ENCODE peak calls at places on chromosomes 11 and 22, in seven cellular contexts. I is breast epithelium; D is CD4-positive, CD25-positive, alpha-beta regulatory T cell; X is upper lobe of right lung; T is uterus; K is heart left ventricle; E is kidney. O is an unnamed sample.

GRCh38 chr11:93663021-93663420 is 1.5 kb downstream of the CEP295 start:
- DNase-seq in X (no peak), D (no peak), E (no peak), T (no peak), I (no peak), K (no peak), O (no peak)

GRCh38 chr11:117824571-117825537 is at the start of gene FXYD2:
- DNase-seq in D (no peak), T (peak; percentile 76), I (no peak), K (peak; percentile 79), X (peak; percentile 67), E (peak; percentile 92), O (peak; percentile 87)

GRCh38 chr11:106468531-106468930 is 391.1 kb downstream of the AASDHPPT start:
- DNase-seq in D (no peak), T (no peak), E (no peak), I (no peak), X (no peak), K (no peak), O (no peak)

GRCh38 chr11:75734491-75735180 is 17.0 kb downstream of the MOGAT2 start:
- DNase-seq in T (no peak), E (no peak), X (no peak), D (no peak), K (no peak), I (no peak), O (no peak)

GRCh38 chr11:19849107-19849789 is 136.6 kb downstream of the NAV2 start:
- DNase-seq in D (no peak), E (no peak), I (no peak), K (peak; percentile 64), X (no peak), T (no peak), O (no peak)

GRCh38 chr11:130190371-130190881 is 30.8 kb downstream of the ST14 start:
- DNase-seq in D (no peak), I (no peak), K (no peak), T (no peak), E (peak; percentile 73), X (no peak), O (no peak)

GRCh38 chr11:79068356-79068755 is 372.5 kb downstream of the TENM4 start:
- DNase-seq in I (no peak), K (no peak), D (no peak), T (no peak), X (no peak), E (no peak), O (no peak)

GRCh38 chr11:67468509-67468834 is 579 bp downstream of the TMEM134 start:
- DNase-seq in K (no peak), E (no peak), I (no peak), D (peak; percentile 27), T (no peak), X (no peak), O (no peak)

GRCh38 chr11:86519064-86519911 is 144.6 kb downstream of the CCDC81 start:
- DNase-seq in I (no peak), K (no peak), E (no peak), X (no peak), T (peak; percentile 26), D (no peak), O (no peak)

GRCh38 chr22:44881624-44882023 is 128.2 kb downstream of the PHF21B start:
- DNase-seq in D (no peak), E (peak; percentile 26), I (peak; percentile 48), K (no peak), T (no peak), X (peak; percentile 44), O (no peak)

GRCh38 chr22:49328076-49328475 is 499.6 kb downstream of the BRD1 start:
- DNase-seq in D (no peak), K (no peak), E (peak; percentile 22), I (no peak), T (no peak), X (peak; percentile 45), O (no peak)
- H3K9me3 ChIP-seq in D (no peaks in the 10 kb centered on the region), K (no peaks in the 10 kb centered on the region), E (peaks cover 5% of the 10 kb centered on the region), I (peaks cover 22% of the 10 kb centered on the region), T (no peaks in the 10 kb centered on the region), X (no peaks in the 10 kb centered on the region), O (no peaks in the 10 kb centered on the region)

GRCh38 chr11:69286358-69287327 is 7.3 kb upstream of the MYEOV start:
- DNase-seq in X (no peak), T (no peak), D (no peak), I (no peak), E (peak; percentile 83), K (no peak), O (no peak)

GRCh38 chr11:69288883-69289242 is 5.1 kb upstream of the MYEOV start:
- DNase-seq in T (no peak), X (no peak), D (no peak), E (peak; percentile 45), I (no peak), K (no peak), O (no peak)

GRCh38 chr11:69285766-69286165 is 8.2 kb upstream of the MYEOV start:
- DNase-seq in I (no peak), E (peak; percentile 63), D (no peak), T (no peak), X (no peak), K (no peak), O (no peak)

GRCh38 chr11:69290791-69291190 is 3.2 kb upstream of the MYEOV start:
- DNase-seq in K (no peak), E (no peak), X (no peak), D (no peak), I (no peak), T (no peak), O (no peak)

GRCh38 chr11:69287968-69288882 is 5.7 kb upstream of the MYEOV start:
- DNase-seq in X (peak; percentile 87), T (no peak), K (no peak), E (peak; percentile 60), D (no peak), I (no peak), O (no peak)
- H3K4me3 ChIP-seq in X (no peak overlapping the region), T (no peak overlapping the region), K (no peak overlapping the region), E (no peak overlapping the region), D (no peak overlapping the region), I (no peak overlapping the region), O (no peak overlapping the region)

DNA sequence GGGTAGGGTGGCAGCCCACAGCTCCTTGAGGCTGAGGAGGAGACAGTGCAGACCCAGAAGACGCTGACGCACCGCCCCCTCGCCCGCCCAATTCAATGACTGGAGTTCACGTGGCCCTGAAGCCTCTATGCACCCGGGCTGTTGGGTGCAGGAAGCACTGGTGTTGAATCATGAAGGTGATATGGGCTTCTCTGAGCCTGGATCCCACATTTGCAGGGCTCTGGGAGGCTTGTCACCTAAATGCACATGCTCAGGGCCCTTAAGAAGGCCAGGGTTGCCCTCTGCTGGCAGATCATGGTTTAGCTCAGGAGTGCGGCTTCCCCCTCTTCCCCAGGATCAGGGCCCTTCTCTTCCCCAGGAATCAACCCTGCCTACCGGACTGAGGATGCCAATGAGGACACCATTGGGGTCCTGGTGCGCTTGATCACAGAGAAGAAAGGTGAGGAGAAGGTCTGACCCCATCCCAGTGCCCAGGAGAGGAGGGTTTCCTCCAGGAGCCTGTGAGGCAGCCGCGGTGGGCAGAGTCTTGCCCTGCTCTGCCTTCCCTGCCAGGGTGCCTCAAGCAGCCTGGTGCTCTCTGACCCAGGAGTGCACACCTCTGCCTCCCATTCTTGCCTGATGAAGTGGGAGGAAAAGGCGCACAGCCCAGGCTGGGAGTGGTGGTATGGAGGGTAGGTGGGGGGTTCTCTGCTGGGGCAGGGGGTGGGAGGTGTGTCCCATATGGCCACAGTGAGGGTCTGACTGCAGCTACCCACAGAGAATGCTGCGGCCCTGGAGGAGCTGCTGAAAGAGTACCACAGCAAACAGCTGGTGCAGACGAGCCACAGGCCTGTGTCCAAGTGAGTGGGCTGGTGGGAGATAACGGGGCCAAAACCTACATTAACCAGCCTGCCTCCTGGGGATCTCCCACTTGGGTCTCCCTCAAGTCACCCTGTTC is 17.5 kb downstream of the RELT start:
- DNase-seq in I (peak; percentile 78), X (peak; percentile 81), T (peak; percentile 73), E (peak; percentile 87), D (peak; percentile 73), K (peak; percentile 74), O (peak; percentile 88)
- H3K27ac ChIP-seq in I (no peak overlapping the region), X (no peak overlapping the region), T (no peak overlapping the region), E (no peak overlapping the region), D (no peak overlapping the region), K (no peak overlapping the region), O (no peak overlapping the region)

DNA sequence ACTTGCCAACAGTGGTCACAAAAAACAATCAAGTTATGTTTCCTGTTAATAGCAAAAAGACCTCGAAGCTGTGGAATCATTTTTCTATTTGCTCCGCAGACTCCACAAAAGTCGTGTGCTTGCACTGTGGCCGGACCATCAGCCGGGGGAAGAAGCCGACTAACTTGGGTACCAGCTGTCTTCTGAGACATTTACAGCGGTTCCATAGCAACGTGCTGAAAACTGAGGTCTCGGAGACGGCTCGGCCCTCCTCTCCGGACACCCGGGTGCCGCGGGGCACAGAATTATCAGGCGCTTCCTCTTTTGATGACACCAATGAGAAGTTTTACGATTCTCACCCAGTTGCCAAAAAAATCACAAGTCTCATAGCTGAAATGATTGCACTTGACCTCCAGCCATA is 31.6 kb downstream of the ZBED4 start:
- DNase-seq in I (no peak), E (no peak), T (no peak), X (peak; percentile 33), K (no peak), D (no peak), O (no peak)
- H3K9me3 ChIP-seq in I (peaks cover 4% of the 10 kb centered on the region), E (peaks cover 3% of the 10 kb centered on the region), T (no peaks in the 10 kb centered on the region), X (no peaks in the 10 kb centered on the region), K (no peaks in the 10 kb centered on the region), D (no peaks in the 10 kb centered on the region), O (no peaks in the 10 kb centered on the region)

GRCh38 chr11:134360050-134360835 is 28.5 kb downstream of the GLB1L2 start:
- DNase-seq in T (peak; percentile 45), E (peak; percentile 90), K (peak; percentile 66), X (peak; percentile 91), I (peak; percentile 79), D (peak; percentile 65), O (peak; percentile 91)
- H3K4me3 ChIP-seq in T (no peak overlapping the region), E (no peak overlapping the region), K (no peak overlapping the region), X (no peak overlapping the region), I (no peak overlapping the region), D (no peak overlapping the region), O (no peak overlapping the region)

DNA sequence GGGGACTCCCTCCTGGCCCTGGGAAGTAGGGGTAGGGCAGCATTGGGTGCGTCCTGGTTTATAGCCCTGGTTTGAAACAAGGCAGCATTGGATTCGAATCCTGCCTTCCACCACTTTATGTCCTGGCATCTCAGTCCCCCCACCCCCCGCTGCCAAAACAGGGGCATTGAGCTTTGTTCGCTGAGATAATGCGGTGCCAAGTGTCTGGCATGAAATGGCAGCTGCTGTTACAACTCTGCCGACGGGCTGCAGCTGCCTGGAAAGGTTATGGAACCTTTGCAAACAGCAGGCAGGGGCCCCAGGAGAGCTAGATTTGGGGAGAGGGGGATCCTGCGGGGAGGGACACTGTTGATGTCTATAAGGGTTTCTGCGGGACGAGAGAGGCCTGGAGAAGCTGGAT is 1.9 kb downstream of the TST start:
- DNase-seq in T (no peak), I (no peak), K (peak; percentile 54), D (no peak), X (no peak), E (peak; percentile 59), O (peak; percentile 59)
- H3K27ac ChIP-seq in T (peak overlapping the region; percentile 1), I (no peak overlapping the region), K (peak overlapping the region; percentile 20), D (no peak overlapping the region), X (no peak overlapping the region), E (no peak overlapping the region), O (no peak overlapping the region)